ENCODE peak calls at places on chromosomes 7 and 10, in ten cellular contexts. F is stomach, S is adrenal gland, L is fibroblast of the aortic adventitia, I is keratinocyte, T is psoas muscle, Y is colonic mucosa, H is LNCaP clone FGC, R is GM12865, Q is fibroblast of pulmonary artery. Z is an unnamed sample.

GRCh38 chr7:88132725-88133124 is 87.1 kb downstream of the SRI start:
- DNase-seq in S (no peak), L (no peak), I (no peak), R (no peak), Y (no peak), Q (no peak), H (no peak), T (no peak), F (no peak), Z (no peak)

GRCh38 chr7:151704969-151705743 is 171.8 kb downstream of the PRKAG2 start:
- DNase-seq in H (no peak), F (no peak), I (no peak), S (no peak), T (no peak), L (no peak), R (no peak), Q (no peak), Y (no peak), Z (no peak)

GRCh38 chr10:32059472-32059871 is 3.2 kb upstream of the KIF5B start:
- DNase-seq in R (no peak), Q (no peak), H (no peak), F (no peak), I (no peak), L (no peak), T (no peak), S (no peak), Y (no peak), Z (no peak)

GRCh38 chr7:13949450-13949849 is 40.0 kb downstream of the ETV1 start:
- DNase-seq in I (no peak), F (no peak), Q (no peak), R (no peak), Y (peak; percentile 27), H (peak; percentile 84), S (no peak), L (no peak), T (no peak), Z (no peak)

GRCh38 chr7:120733143-120733542 is 124.8 kb downstream of the TSPAN12 start:
- DNase-seq in F (no peak), R (no peak), I (no peak), Q (peak; percentile 60), H (no peak), Y (no peak), T (no peak), L (peak; percentile 49), S (no peak), Z (peak; percentile 81)

GRCh38 chr7:29851487-29851886 is 45.2 kb downstream of the WIPF3 start:
- DNase-seq in L (no peak), Y (no peak), Q (no peak), S (no peak), I (no peak), T (no peak), R (no peak), F (peak; percentile 89), H (no peak), Z (no peak)

GRCh38 chr7:51577390-51577789 is 260.8 kb upstream of the COBL start:
- DNase-seq in Q (no peak), L (no peak), T (no peak), R (no peak), Y (no peak), H (no peak), I (no peak), S (no peak), F (no peak), Z (no peak)

GRCh38 chr10:4240641-4241197 is 455.7 kb upstream of the KLF6 start:
- DNase-seq in Y (no peak), F (no peak), R (no peak), S (no peak), I (no peak), T (no peak), H (no peak), Q (peak; percentile 81), L (peak; percentile 85), Z (peak; percentile 92)

GRCh38 chr7:2477447-2478386 is 1.5 kb upstream of the GRIFIN start:
- DNase-seq in L (peak; percentile 22), Q (peak; percentile 60), I (no peak), S (peak; percentile 62), T (peak; percentile 73), Y (peak; percentile 68), H (no peak), R (peak; percentile 56), F (peak; percentile 77), Z (peak; percentile 18)

GRCh38 chr10:73780966-73781365 is 882 bp upstream of the CHCHD1 start:
- DNase-seq in H (no peak), Q (no peak), L (no peak), S (no peak), T (no peak), F (no peak), I (no peak), R (no peak), Y (peak; percentile 44), Z (no peak)

GRCh38 chr7:27160546-27161213 is 4.2 kb upstream of the HOXA7 start:
- DNase-seq in T (peak; percentile 93), F (peak; percentile 88), R (peak; percentile 93), L (peak; percentile 78), Y (peak; percentile 91), S (peak; percentile 86), I (no peak), Q (peak; percentile 82), H (no peak), Z (peak; percentile 23)

GRCh38 chr7:116169060-116169459 is 41.3 kb upstream of the TES start:
- DNase-seq in S (no peak), I (no peak), Q (peak; percentile 47), H (peak; percentile 22), Y (no peak), F (no peak), L (peak; percentile 42), T (no peak), R (no peak), Z (peak; percentile 69)

GRCh38 chr10:98016781-98017475 is 13.5 kb downstream of the CRTAC1 start:
- DNase-seq in F (no peak), Q (no peak), H (no peak), T (no peak), L (no peak), R (no peak), I (no peak), S (no peak), Y (no peak), Z (no peak)

GRCh38 chr7:25849361-25850184 is 302.4 kb upstream of the NFE2L3 start:
- DNase-seq in F (no peak), Q (peak; percentile 91), I (no peak), T (no peak), R (no peak), S (peak; percentile 81), L (peak; percentile 92), H (no peak), Y (no peak), Z (peak; percentile 86)
- H3K4me3 ChIP-seq in F (no peak overlapping the region), Q (no peak overlapping the region), I (no peak overlapping the region), T (peak overlapping the region; percentile 23), R (no peak overlapping the region), S (no peak overlapping the region), L (peak overlapping the region; percentile 34), H (no peak overlapping the region), Y (no peak overlapping the region), Z (peak overlapping the region; percentile 6)

GRCh38 chr7:147586110-147586509 is 1004.5 kb upstream of the C7orf33 start:
- DNase-seq in I (no peak), F (no peak), Q (no peak), H (no peak), S (no peak), L (no peak), T (no peak), R (no peak), Y (no peak), Z (no peak)
- H3K4me3 ChIP-seq in I (no peak overlapping the region), F (no peak overlapping the region), Q (no peak overlapping the region), H (no peak overlapping the region), S (no peak overlapping the region), L (no peak overlapping the region), T (no peak overlapping the region), R (no peak overlapping the region), Y (no peak overlapping the region), Z (no peak overlapping the region)

GRCh38 chr7:134431805-134432204 is 27.1 kb downstream of the AKR1B1 start:
- DNase-seq in T (no peak), S (no peak), R (no peak), Q (no peak), Y (peak; percentile 92), L (no peak), I (no peak), F (peak; percentile 65), H (no peak), Z (no peak)
- H3K4me3 ChIP-seq in T (peak overlapping the region; percentile 62), S (no peak overlapping the region), R (no peak overlapping the region), Q (peak overlapping the region; percentile 49), Y (peak overlapping the region; percentile 30), L (peak overlapping the region; percentile 59), I (no peak overlapping the region), F (peak overlapping the region; percentile 42), H (peak overlapping the region; percentile 43), Z (peak overlapping the region; percentile 54)

GRCh38 chr7:1276626-1277175 is 44.0 kb downstream of the UNCX start:
- DNase-seq in F (no peak), T (no peak), L (no peak), Y (no peak), R (no peak), S (no peak), Q (no peak), I (no peak), H (no peak), Z (no peak)
- H3K4me3 ChIP-seq in F (no peak overlapping the region), T (no peak overlapping the region), L (no peak overlapping the region), Y (no peak overlapping the region), R (no peak overlapping the region), S (no peak overlapping the region), Q (no peak overlapping the region), I (no peak overlapping the region), H (no peak overlapping the region), Z (no peak overlapping the region)

DNA sequence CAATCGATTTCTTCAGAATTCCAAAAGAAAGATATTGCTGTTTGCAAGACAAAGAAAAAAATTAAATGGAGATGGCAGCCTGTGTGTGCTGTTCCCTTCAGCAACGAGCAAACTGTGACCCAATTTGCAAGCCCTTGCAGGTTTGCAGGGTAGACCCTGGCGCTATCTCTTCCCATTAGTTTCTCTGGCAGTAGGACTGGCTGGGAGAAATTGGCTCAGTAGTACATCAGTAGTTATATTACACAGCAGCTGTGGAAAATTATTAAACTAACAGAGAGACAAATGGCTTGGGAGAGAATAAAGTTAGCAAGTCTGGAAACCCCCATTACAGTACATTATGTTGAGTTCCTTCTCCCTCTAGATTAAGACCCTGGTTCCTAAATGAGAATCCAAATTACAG is 116.4 kb upstream of the ITGB1 start:
- DNase-seq in L (peak; percentile 35), Q (no peak), S (no peak), F (no peak), H (no peak), Y (no peak), T (no peak), I (no peak), R (no peak), Z (no peak)
- H3K4me3 ChIP-seq in L (no peak overlapping the region), Q (no peak overlapping the region), S (no peak overlapping the region), F (no peak overlapping the region), H (no peak overlapping the region), Y (no peak overlapping the region), T (no peak overlapping the region), I (no peak overlapping the region), R (no peak overlapping the region), Z (no peak overlapping the region)